ENCODE peak calls at places on chromosomes 1 and 21, in five cellular contexts. One of them, this sample, is unnamed.

GRCh38 chr1:11496551-11497080 is 17.7 kb downstream of the DISP3 start:
- DNase-seq in H9: no peak
- DNase-seq in mesenchymal stem cell: no peak
- DNase-seq in H1: no peak
- DNase-seq in trophoblast cell: no peak
- DNase-seq in this sample: no peak

GRCh38 chr1:48229309-48229708 is 6.8 kb downstream of the SLC5A9 start:
- DNase-seq in H9: no peak
- DNase-seq in mesenchymal stem cell: no peak
- DNase-seq in H1: no peak
- DNase-seq in trophoblast cell: no peak
- DNase-seq in this sample: no peak

GRCh38 chr1:210726621-210727020 is 397.9 kb downstream of the HHAT start:
- DNase-seq in H9: peak
- DNase-seq in mesenchymal stem cell: peak
- DNase-seq in H1: peak
- DNase-seq in trophoblast cell: peak
- DNase-seq in this sample: peak

GRCh38 chr21:16145479-16145878 is 415.7 kb downstream of the USP25 start:
- DNase-seq in H9: no peak
- DNase-seq in mesenchymal stem cell: no peak
- DNase-seq in H1: no peak
- DNase-seq in trophoblast cell: no peak
- DNase-seq in this sample: no peak

GRCh38 chr1:207049974-207050391 is 1.0 kb downstream of the YOD1 start:
- DNase-seq in H9: no peak
- DNase-seq in mesenchymal stem cell: peak
- DNase-seq in H1: no peak
- DNase-seq in trophoblast cell: peak
- DNase-seq in this sample: peak

GRCh38 chr21:33561373-33561772 is 18.5 kb downstream of the SON start:
- DNase-seq in H9: no peak
- DNase-seq in mesenchymal stem cell: peak
- DNase-seq in H1: no peak
- DNase-seq in trophoblast cell: peak
- DNase-seq in this sample: no peak

GRCh38 chr21:42665026-42665425 is 11.6 kb downstream of the PDE9A start:
- DNase-seq in H9: no peak
- DNase-seq in mesenchymal stem cell: no peak
- DNase-seq in H1: no peak
- DNase-seq in trophoblast cell: no peak
- DNase-seq in this sample: no peak

GRCh38 chr1:213164561-213164960 is 113.5 kb downstream of the RPS6KC1 start:
- DNase-seq in H9: no peak
- DNase-seq in mesenchymal stem cell: no peak
- DNase-seq in H1: no peak
- DNase-seq in trophoblast cell: no peak
- DNase-seq in this sample: no peak

GRCh38 chr1:118136511-118136937 is 48.5 kb downstream of the SPAG17 start:
- DNase-seq in H9: no peak
- DNase-seq in mesenchymal stem cell: peak
- DNase-seq in H1: no peak
- DNase-seq in trophoblast cell: peak
- DNase-seq in this sample: no peak

GRCh38 chr1:228463559-228464455 is 23.4 kb upstream of the RNF187 start:
- DNase-seq in H9: peak
- DNase-seq in mesenchymal stem cell: peak
- DNase-seq in H1: peak
- DNase-seq in trophoblast cell: peak
- DNase-seq in this sample: no peak

GRCh38 chr1:6703016-6703415 is 1.4 kb upstream of the DNAJC11 start:
- DNase-seq in H9: no peak
- DNase-seq in mesenchymal stem cell: no peak
- DNase-seq in H1: no peak
- DNase-seq in trophoblast cell: no peak
- DNase-seq in this sample: no peak

GRCh38 chr1:115426271-115426771 is 88.3 kb upstream of the NGF start:
- DNase-seq in H9: no peak
- DNase-seq in mesenchymal stem cell: peak
- DNase-seq in H1: no peak
- DNase-seq in trophoblast cell: peak
- DNase-seq in this sample: no peak

GRCh38 chr1:11700655-11701467 is 9.4 kb downstream of the DRAXIN start:
- DNase-seq in H9: peak
- DNase-seq in mesenchymal stem cell: no peak
- DNase-seq in H1: peak
- DNase-seq in trophoblast cell: no peak
- DNase-seq in this sample: no peak

GRCh38 chr1:228698017-228698329 is 37.3 kb upstream of the RHOU start:
- DNase-seq in H9: no peak
- DNase-seq in mesenchymal stem cell: no peak
- DNase-seq in H1: no peak
- DNase-seq in trophoblast cell: no peak
- DNase-seq in this sample: no peak

GRCh38 chr1:34406377-34406776 is 229.7 kb downstream of the C1orf94 start:
- DNase-seq in H9: no peak
- DNase-seq in mesenchymal stem cell: no peak
- DNase-seq in H1: peak
- DNase-seq in trophoblast cell: no peak
- DNase-seq in this sample: no peak

GRCh38 chr1:60621524-60621923 is 460.8 kb upstream of the NFIA start:
- DNase-seq in H9: no peak
- DNase-seq in mesenchymal stem cell: no peak
- DNase-seq in H1: no peak
- DNase-seq in trophoblast cell: no peak
- DNase-seq in this sample: peak

GRCh38 chr1:213605732-213606131 is 382.0 kb upstream of the PROX1 start:
- DNase-seq in H9: no peak
- DNase-seq in mesenchymal stem cell: no peak
- DNase-seq in H1: no peak
- DNase-seq in trophoblast cell: no peak
- DNase-seq in this sample: no peak

GRCh38 chr1:198212675-198213074 is 55.9 kb downstream of the NEK7 start:
- DNase-seq in H9: no peak
- DNase-seq in mesenchymal stem cell: peak
- DNase-seq in H1: no peak
- DNase-seq in trophoblast cell: peak
- DNase-seq in this sample: no peak

GRCh38 chr1:203985044-203985443 is 87.9 kb upstream of the SOX13 start:
- DNase-seq in H9: peak
- DNase-seq in mesenchymal stem cell: no peak
- DNase-seq in H1: peak
- DNase-seq in trophoblast cell: peak
- DNase-seq in this sample: peak

GRCh38 chr21:41425588-41425953 is 468 bp upstream of the MX1 start:
- DNase-seq in H9: no peak
- DNase-seq in mesenchymal stem cell: no peak
- DNase-seq in H1: peak
- DNase-seq in trophoblast cell: no peak
- DNase-seq in this sample: no peak

GRCh38 chr1:248837045-248837793 is 805 bp upstream of the ZNF672 start:
- DNase-seq in H9: no peak
- DNase-seq in mesenchymal stem cell: no peak
- DNase-seq in H1: no peak
- DNase-seq in trophoblast cell: no peak
- DNase-seq in this sample: no peak

GRCh38 chr1:39722495-39722894 is 16.2 kb upstream of the PPIE start:
- DNase-seq in H9: no peak
- DNase-seq in mesenchymal stem cell: peak
- DNase-seq in H1: no peak
- DNase-seq in trophoblast cell: peak
- DNase-seq in this sample: no peak

GRCh38 chr21:45937721-45938452 is 43.7 kb upstream of the COL6A1 start:
- DNase-seq in H9: no peak
- DNase-seq in mesenchymal stem cell: no peak
- DNase-seq in H1: no peak
- DNase-seq in trophoblast cell: no peak
- DNase-seq in this sample: no peak

GRCh38 chr1:230772457-230773395 is 25.5 kb downstream of the CAPN9 start:
- DNase-seq in H9: peak
- DNase-seq in mesenchymal stem cell: peak
- DNase-seq in H1: no peak
- DNase-seq in trophoblast cell: peak
- DNase-seq in this sample: no peak

GRCh38 chr1:25137106-25137505 is 95.2 kb downstream of the SYF2 start:
- DNase-seq in H9: no peak
- DNase-seq in mesenchymal stem cell: no peak
- DNase-seq in H1: peak
- DNase-seq in trophoblast cell: no peak
- DNase-seq in this sample: no peak

GRCh38 chr21:38080888-38081287 is 164.6 kb upstream of the KCNJ6 start:
- DNase-seq in H9: no peak
- DNase-seq in mesenchymal stem cell: no peak
- DNase-seq in H1: no peak
- DNase-seq in trophoblast cell: no peak
- DNase-seq in this sample: no peak

GRCh38 chr21:44682580-44683151 is 703 bp upstream of the KRTAP12-1 start:
- DNase-seq in H9: peak
- DNase-seq in mesenchymal stem cell: no peak
- DNase-seq in H1: no peak
- DNase-seq in trophoblast cell: no peak
- DNase-seq in this sample: no peak

GRCh38 chr1:31573261-31573660 is 3.1 kb upstream of the TINAGL1 start:
- DNase-seq in H9: no peak
- DNase-seq in mesenchymal stem cell: no peak
- DNase-seq in H1: peak
- DNase-seq in trophoblast cell: no peak
- DNase-seq in this sample: no peak

GRCh38 chr21:41683815-41684214 is 83.0 kb downstream of the RIPK4 start:
- DNase-seq in H9: no peak
- DNase-seq in mesenchymal stem cell: no peak
- DNase-seq in H1: no peak
- DNase-seq in trophoblast cell: no peak
- DNase-seq in this sample: no peak

GRCh38 chr1:9593492-9594465 is 5.1 kb downstream of the TMEM201 start:
- DNase-seq in H9: peak
- DNase-seq in mesenchymal stem cell: peak
- DNase-seq in H1: peak
- DNase-seq in trophoblast cell: peak
- DNase-seq in this sample: peak
- H2BK12ac ChIP-seq in H9: no peak
- H2BK12ac ChIP-seq in mesenchymal stem cell: peak
- H2BK12ac ChIP-seq in H1: no peak
- H2BK12ac ChIP-seq in trophoblast cell: no peak
- H2BK12ac ChIP-seq in this sample: peak

GRCh38 chr21:35136586-35137254 is 87.6 kb upstream of the RUNX1 start:
- DNase-seq in H9: no peak
- DNase-seq in mesenchymal stem cell: peak
- DNase-seq in H1: no peak
- DNase-seq in trophoblast cell: peak
- DNase-seq in this sample: no peak

GRCh38 chr21:35136106-35136505 is 87.0 kb upstream of the RUNX1 start:
- DNase-seq in H9: no peak
- DNase-seq in mesenchymal stem cell: no peak
- DNase-seq in H1: no peak
- DNase-seq in trophoblast cell: peak
- DNase-seq in this sample: no peak

GRCh38 chr21:35142036-35142825 is 93.1 kb upstream of the RUNX1 start:
- DNase-seq in H9: no peak
- DNase-seq in mesenchymal stem cell: no peak
- DNase-seq in H1: no peak
- DNase-seq in trophoblast cell: no peak
- DNase-seq in this sample: no peak

GRCh38 chr21:35138665-35139381 is 89.7 kb upstream of the RUNX1 start:
- DNase-seq in H9: no peak
- DNase-seq in mesenchymal stem cell: peak
- DNase-seq in H1: no peak
- DNase-seq in trophoblast cell: peak
- DNase-seq in this sample: no peak

DNA sequence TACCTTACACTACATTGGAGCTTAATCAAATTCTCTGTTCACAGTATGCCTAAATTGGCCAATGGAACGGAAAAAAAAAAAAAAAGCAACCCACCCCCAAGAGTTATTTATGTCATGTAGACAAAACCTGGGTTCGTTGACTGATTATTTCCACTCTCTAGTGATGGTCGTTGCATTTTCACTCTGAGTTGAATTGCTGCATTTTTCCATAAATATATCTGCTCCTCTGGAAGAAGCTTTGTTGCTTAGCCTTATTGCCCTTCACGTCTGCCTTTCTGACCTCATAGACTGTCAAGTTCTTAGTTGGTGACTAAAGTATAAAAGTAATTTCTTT is 90.2 kb upstream of the RUNX1 start:
- DNase-seq in H9: no peak
- DNase-seq in mesenchymal stem cell: no peak
- DNase-seq in H1: no peak
- DNase-seq in trophoblast cell: peak
- DNase-seq in this sample: no peak
- H3K14ac ChIP-seq in H9: no peak
- H3K14ac ChIP-seq in mesenchymal stem cell: no peak
- H3K14ac ChIP-seq in H1: no peak
- H3K14ac ChIP-seq in trophoblast cell: no peak
- H3K14ac ChIP-seq in this sample: no peak

GRCh38 chr1:55302972-55303371 is 87.8 kb upstream of the USP24 start:
- DNase-seq in H9: no peak
- DNase-seq in mesenchymal stem cell: no peak
- DNase-seq in H1: no peak
- DNase-seq in trophoblast cell: peak
- DNase-seq in this sample: no peak

GRCh38 chr1:55304306-55304705 is 89.1 kb upstream of the USP24 start:
- DNase-seq in H9: no peak
- DNase-seq in mesenchymal stem cell: no peak
- DNase-seq in H1: no peak
- DNase-seq in trophoblast cell: no peak
- DNase-seq in this sample: no peak

GRCh38 chr1:55309786-55310516 is 94.8 kb upstream of the USP24 start:
- DNase-seq in H9: no peak
- DNase-seq in mesenchymal stem cell: no peak
- DNase-seq in H1: no peak
- DNase-seq in trophoblast cell: no peak
- DNase-seq in this sample: no peak

GRCh38 chr1:55309053-55309452 is 93.9 kb upstream of the USP24 start:
- DNase-seq in H9: no peak
- DNase-seq in mesenchymal stem cell: peak
- DNase-seq in H1: no peak
- DNase-seq in trophoblast cell: no peak
- DNase-seq in this sample: no peak

GRCh38 chr1:55305735-55306134 is 90.6 kb upstream of the USP24 start:
- DNase-seq in H9: no peak
- DNase-seq in mesenchymal stem cell: peak
- DNase-seq in H1: no peak
- DNase-seq in trophoblast cell: peak
- DNase-seq in this sample: no peak
- H2BK12ac ChIP-seq in H9: no peak
- H2BK12ac ChIP-seq in mesenchymal stem cell: no peak
- H2BK12ac ChIP-seq in H1: no peak
- H2BK12ac ChIP-seq in trophoblast cell: no peak
- H2BK12ac ChIP-seq in this sample: no peak

DNA sequence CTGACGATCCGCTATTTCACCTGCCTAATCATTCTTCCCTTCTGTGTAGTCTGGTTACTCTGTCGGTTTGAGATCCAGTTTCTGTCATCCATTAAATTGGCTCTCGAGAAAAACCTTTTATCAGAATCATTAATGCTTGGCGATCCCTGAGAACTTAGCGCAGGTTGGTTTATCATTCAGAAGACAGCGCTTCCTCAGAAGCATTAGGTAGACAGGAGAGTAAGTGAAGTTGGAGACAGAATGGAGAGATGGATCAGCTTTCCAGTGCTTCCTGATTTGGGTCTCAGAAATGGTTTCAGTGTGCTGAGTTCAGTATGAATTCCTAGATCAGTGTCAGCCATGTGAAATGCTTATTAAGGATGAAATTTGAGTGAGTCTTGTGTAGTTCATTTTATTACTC is 1.3 kb downstream of the USP1 start:
- DNase-seq in H9: no peak
- DNase-seq in mesenchymal stem cell: peak
- DNase-seq in H1: no peak
- DNase-seq in trophoblast cell: peak
- DNase-seq in this sample: no peak
- H3K14ac ChIP-seq in H9: no peak
- H3K14ac ChIP-seq in mesenchymal stem cell: no peak
- H3K14ac ChIP-seq in H1: no peak
- H3K14ac ChIP-seq in trophoblast cell: no peak
- H3K14ac ChIP-seq in this sample: no peak

This sample was measured in neuronal stem cell.